ENCODE peak calls at places on chromosome 14, in ten cellular contexts. One of them, this sample, is unnamed.

GRCh38 chr14:29897181-29897580 is 30.5 kb downstream of the PRKD1 start:
- DNase-seq in pancreas: no peak
- DNase-seq in lower lobe of right lung: no peak
- DNase-seq in fibroblast of pulmonary artery: no peak
- DNase-seq in dorsolateral prefrontal cortex: no peak
- DNase-seq in BE2C: no peak
- DNase-seq in astrocyte of the spinal cord: no peak
- DNase-seq in kidney epithelial cell: no peak
- DNase-seq in osteoblast: no peak
- DNase-seq in AG04450: no peak
- DNase-seq in this sample: no peak

GRCh38 chr14:104047761-104048160 is 37.7 kb upstream of the ASPG start:
- DNase-seq in fibroblast of pulmonary artery: no peak
- DNase-seq in lower lobe of right lung: no peak
- DNase-seq in BE2C: no peak
- DNase-seq in dorsolateral prefrontal cortex: no peak
- DNase-seq in kidney epithelial cell: no peak
- DNase-seq in AG04450: no peak
- DNase-seq in astrocyte of the spinal cord: no peak
- DNase-seq in pancreas: no peak
- DNase-seq in osteoblast: no peak
- DNase-seq in this sample: no peak

GRCh38 chr14:73612339-73613045 is at the start of gene ACOT6:
- DNase-seq in BE2C: peak
- DNase-seq in pancreas: peak
- DNase-seq in dorsolateral prefrontal cortex: peak
- DNase-seq in kidney epithelial cell: peak
- DNase-seq in astrocyte of the spinal cord: peak
- DNase-seq in osteoblast: peak
- DNase-seq in lower lobe of right lung: peak
- DNase-seq in fibroblast of pulmonary artery: peak
- DNase-seq in AG04450: peak
- DNase-seq in this sample: no peak

GRCh38 chr14:21171128-21171527 is 15.3 kb upstream of the OR5AU1 start:
- DNase-seq in astrocyte of the spinal cord: no peak
- DNase-seq in AG04450: no peak
- DNase-seq in fibroblast of pulmonary artery: no peak
- DNase-seq in pancreas: no peak
- DNase-seq in osteoblast: no peak
- DNase-seq in BE2C: no peak
- DNase-seq in dorsolateral prefrontal cortex: no peak
- DNase-seq in kidney epithelial cell: no peak
- DNase-seq in lower lobe of right lung: no peak
- DNase-seq in this sample: no peak

GRCh38 chr14:100307215-100308111 is 1.2 kb upstream of the SLC25A29 start:
- DNase-seq in AG04450: no peak
- DNase-seq in BE2C: peak
- DNase-seq in astrocyte of the spinal cord: no peak
- DNase-seq in pancreas: no peak
- DNase-seq in osteoblast: peak
- DNase-seq in fibroblast of pulmonary artery: no peak
- DNase-seq in lower lobe of right lung: peak
- DNase-seq in kidney epithelial cell: no peak
- DNase-seq in dorsolateral prefrontal cortex: no peak
- DNase-seq in this sample: no peak

GRCh38 chr14:91154851-91155625 is 41.2 kb downstream of the DGLUCY start:
- DNase-seq in kidney epithelial cell: peak
- DNase-seq in fibroblast of pulmonary artery: peak
- DNase-seq in pancreas: peak
- DNase-seq in osteoblast: peak
- DNase-seq in dorsolateral prefrontal cortex: no peak
- DNase-seq in lower lobe of right lung: no peak
- DNase-seq in AG04450: peak
- DNase-seq in BE2C: peak
- DNase-seq in astrocyte of the spinal cord: peak
- DNase-seq in this sample: no peak

GRCh38 chr14:92362781-92363235 is 39.8 kb downstream of the SLC24A4 start:
- DNase-seq in astrocyte of the spinal cord: no peak
- DNase-seq in dorsolateral prefrontal cortex: no peak
- DNase-seq in osteoblast: peak
- DNase-seq in lower lobe of right lung: no peak
- DNase-seq in pancreas: no peak
- DNase-seq in BE2C: no peak
- DNase-seq in AG04450: no peak
- DNase-seq in fibroblast of pulmonary artery: peak
- DNase-seq in kidney epithelial cell: peak
- DNase-seq in this sample: no peak

GRCh38 chr14:29937116-29937515 is 9.5 kb upstream of the PRKD1 start:
- DNase-seq in astrocyte of the spinal cord: no peak
- DNase-seq in osteoblast: no peak
- DNase-seq in kidney epithelial cell: no peak
- DNase-seq in lower lobe of right lung: no peak
- DNase-seq in fibroblast of pulmonary artery: peak
- DNase-seq in BE2C: no peak
- DNase-seq in AG04450: no peak
- DNase-seq in pancreas: no peak
- DNase-seq in dorsolateral prefrontal cortex: no peak
- DNase-seq in this sample: no peak

GRCh38 chr14:50000215-50001145 is 107.6 kb downstream of the ARF6 start:
- DNase-seq in BE2C: peak
- DNase-seq in lower lobe of right lung: peak
- DNase-seq in dorsolateral prefrontal cortex: no peak
- DNase-seq in kidney epithelial cell: no peak
- DNase-seq in fibroblast of pulmonary artery: peak
- DNase-seq in astrocyte of the spinal cord: peak
- DNase-seq in pancreas: no peak
- DNase-seq in AG04450: no peak
- DNase-seq in osteoblast: peak
- DNase-seq in this sample: peak

GRCh38 chr14:62885451-62885850 is 159.8 kb downstream of the KCNH5 start:
- DNase-seq in dorsolateral prefrontal cortex: no peak
- DNase-seq in kidney epithelial cell: no peak
- DNase-seq in lower lobe of right lung: no peak
- DNase-seq in fibroblast of pulmonary artery: no peak
- DNase-seq in astrocyte of the spinal cord: no peak
- DNase-seq in osteoblast: no peak
- DNase-seq in BE2C: no peak
- DNase-seq in pancreas: no peak
- DNase-seq in AG04450: peak
- DNase-seq in this sample: no peak

GRCh38 chr14:23727566-23728335 is 91.6 kb downstream of the DHRS2 start:
- DNase-seq in kidney epithelial cell: peak
- DNase-seq in lower lobe of right lung: no peak
- DNase-seq in AG04450: no peak
- DNase-seq in astrocyte of the spinal cord: peak
- DNase-seq in osteoblast: peak
- DNase-seq in fibroblast of pulmonary artery: peak
- DNase-seq in pancreas: no peak
- DNase-seq in BE2C: no peak
- DNase-seq in dorsolateral prefrontal cortex: no peak
- DNase-seq in this sample: peak
- TF ChIP-seq CTCF in kidney epithelial cell: peak
- TF ChIP-seq CTCF in lower lobe of right lung: no peak
- TF ChIP-seq CTCF in AG04450: peak
- TF ChIP-seq CTCF in astrocyte of the spinal cord: peak
- TF ChIP-seq CTCF in osteoblast: peak
- TF ChIP-seq CTCF in fibroblast of pulmonary artery: peak
- TF ChIP-seq CTCF in pancreas: peak
- TF ChIP-seq CTCF in BE2C: peak
- TF ChIP-seq CTCF in dorsolateral prefrontal cortex: peak
- TF ChIP-seq CTCF in this sample: peak

GRCh38 chr14:105423488-105424195 is 4.0 kb downstream of the MTA1 start:
- DNase-seq in astrocyte of the spinal cord: no peak
- DNase-seq in fibroblast of pulmonary artery: no peak
- DNase-seq in BE2C: no peak
- DNase-seq in lower lobe of right lung: no peak
- DNase-seq in kidney epithelial cell: no peak
- DNase-seq in pancreas: no peak
- DNase-seq in AG04450: no peak
- DNase-seq in osteoblast: peak
- DNase-seq in dorsolateral prefrontal cortex: no peak
- DNase-seq in this sample: no peak

GRCh38 chr14:105422695-105423487 is 3.3 kb downstream of the MTA1 start:
- DNase-seq in astrocyte of the spinal cord: no peak
- DNase-seq in BE2C: peak
- DNase-seq in lower lobe of right lung: no peak
- DNase-seq in dorsolateral prefrontal cortex: no peak
- DNase-seq in fibroblast of pulmonary artery: no peak
- DNase-seq in kidney epithelial cell: no peak
- DNase-seq in osteoblast: peak
- DNase-seq in pancreas: no peak
- DNase-seq in AG04450: no peak
- DNase-seq in this sample: no peak

GRCh38 chr14:105420141-105420975 is 731 bp downstream of the MTA1 start:
- DNase-seq in pancreas: no peak
- DNase-seq in dorsolateral prefrontal cortex: no peak
- DNase-seq in AG04450: no peak
- DNase-seq in BE2C: no peak
- DNase-seq in osteoblast: peak
- DNase-seq in fibroblast of pulmonary artery: no peak
- DNase-seq in astrocyte of the spinal cord: no peak
- DNase-seq in lower lobe of right lung: no peak
- DNase-seq in kidney epithelial cell: no peak
- DNase-seq in this sample: no peak

GRCh38 chr14:105420976-105421674 is 1.5 kb downstream of the MTA1 start:
- DNase-seq in fibroblast of pulmonary artery: no peak
- DNase-seq in kidney epithelial cell: no peak
- DNase-seq in osteoblast: peak
- DNase-seq in lower lobe of right lung: no peak
- DNase-seq in BE2C: no peak
- DNase-seq in AG04450: no peak
- DNase-seq in astrocyte of the spinal cord: no peak
- DNase-seq in dorsolateral prefrontal cortex: no peak
- DNase-seq in pancreas: no peak
- DNase-seq in this sample: no peak

GRCh38 chr14:105421723-105422615 is 2.3 kb downstream of the MTA1 start:
- DNase-seq in lower lobe of right lung: no peak
- DNase-seq in AG04450: no peak
- DNase-seq in kidney epithelial cell: no peak
- DNase-seq in BE2C: no peak
- DNase-seq in dorsolateral prefrontal cortex: no peak
- DNase-seq in fibroblast of pulmonary artery: no peak
- DNase-seq in pancreas: no peak
- DNase-seq in osteoblast: peak
- DNase-seq in astrocyte of the spinal cord: no peak
- DNase-seq in this sample: no peak
- H3K4me3 ChIP-seq in lower lobe of right lung: no peak
- H3K4me3 ChIP-seq in AG04450: peak
- H3K4me3 ChIP-seq in kidney epithelial cell: no peak
- H3K4me3 ChIP-seq in BE2C: peak
- H3K4me3 ChIP-seq in dorsolateral prefrontal cortex: peak
- H3K4me3 ChIP-seq in fibroblast of pulmonary artery: peak
- H3K4me3 ChIP-seq in pancreas: no peak
- H3K4me3 ChIP-seq in osteoblast: peak
- H3K4me3 ChIP-seq in astrocyte of the spinal cord: no peak
- H3K4me3 ChIP-seq in this sample: peak

GRCh38 chr14:61262082-61262481 is 19.1 kb downstream of the TMEM30B start:
- DNase-seq in pancreas: no peak
- DNase-seq in BE2C: no peak
- DNase-seq in lower lobe of right lung: no peak
- DNase-seq in fibroblast of pulmonary artery: no peak
- DNase-seq in dorsolateral prefrontal cortex: no peak
- DNase-seq in astrocyte of the spinal cord: no peak
- DNase-seq in kidney epithelial cell: no peak
- DNase-seq in osteoblast: no peak
- DNase-seq in AG04450: no peak
- DNase-seq in this sample: no peak

GRCh38 chr14:61264022-61264571 is 17.0 kb downstream of the TMEM30B start:
- DNase-seq in fibroblast of pulmonary artery: no peak
- DNase-seq in kidney epithelial cell: no peak
- DNase-seq in pancreas: no peak
- DNase-seq in dorsolateral prefrontal cortex: no peak
- DNase-seq in astrocyte of the spinal cord: no peak
- DNase-seq in osteoblast: no peak
- DNase-seq in lower lobe of right lung: no peak
- DNase-seq in AG04450: no peak
- DNase-seq in BE2C: no peak
- DNase-seq in this sample: no peak

GRCh38 chr14:61266436-61267220 is 14.5 kb downstream of the TMEM30B start:
- DNase-seq in lower lobe of right lung: no peak
- DNase-seq in pancreas: no peak
- DNase-seq in kidney epithelial cell: no peak
- DNase-seq in astrocyte of the spinal cord: no peak
- DNase-seq in dorsolateral prefrontal cortex: no peak
- DNase-seq in osteoblast: no peak
- DNase-seq in BE2C: no peak
- DNase-seq in fibroblast of pulmonary artery: no peak
- DNase-seq in AG04450: no peak
- DNase-seq in this sample: no peak

GRCh38 chr14:61267336-61267735 is 13.8 kb downstream of the TMEM30B start:
- DNase-seq in kidney epithelial cell: no peak
- DNase-seq in fibroblast of pulmonary artery: no peak
- DNase-seq in lower lobe of right lung: no peak
- DNase-seq in BE2C: no peak
- DNase-seq in dorsolateral prefrontal cortex: no peak
- DNase-seq in astrocyte of the spinal cord: no peak
- DNase-seq in AG04450: no peak
- DNase-seq in osteoblast: no peak
- DNase-seq in pancreas: no peak
- DNase-seq in this sample: no peak

DNA sequence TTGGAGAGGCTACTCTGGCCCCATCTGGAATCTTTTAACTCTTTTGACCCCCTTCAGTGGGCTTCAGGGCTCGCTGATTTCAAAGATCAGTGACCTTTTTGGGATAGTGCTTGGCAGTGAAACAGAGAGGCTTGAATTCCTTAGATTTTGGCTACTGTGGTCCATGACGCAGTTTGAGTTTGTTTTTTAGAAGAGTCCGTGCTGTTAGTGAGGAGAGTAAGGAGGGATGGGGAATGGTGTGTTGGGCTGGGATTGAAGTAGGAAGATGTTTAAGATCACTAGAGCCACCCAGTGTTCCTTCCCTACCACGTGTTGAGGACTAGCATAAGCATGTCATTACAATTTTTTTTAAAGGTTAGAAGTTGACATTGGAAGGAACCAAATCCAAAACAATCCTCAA is 16.4 kb downstream of the TMEM30B start:
- DNase-seq in dorsolateral prefrontal cortex: no peak
- DNase-seq in AG04450: no peak
- DNase-seq in kidney epithelial cell: no peak
- DNase-seq in astrocyte of the spinal cord: no peak
- DNase-seq in BE2C: no peak
- DNase-seq in pancreas: no peak
- DNase-seq in osteoblast: no peak
- DNase-seq in fibroblast of pulmonary artery: no peak
- DNase-seq in lower lobe of right lung: no peak
- DNase-seq in this sample: no peak
- TF ChIP-seq CTCF in dorsolateral prefrontal cortex: no peak
- TF ChIP-seq CTCF in AG04450: no peak
- TF ChIP-seq CTCF in kidney epithelial cell: no peak
- TF ChIP-seq CTCF in astrocyte of the spinal cord: no peak
- TF ChIP-seq CTCF in BE2C: no peak
- TF ChIP-seq CTCF in pancreas: no peak
- TF ChIP-seq CTCF in osteoblast: no peak
- TF ChIP-seq CTCF in fibroblast of pulmonary artery: no peak
- TF ChIP-seq CTCF in lower lobe of right lung: no peak
- TF ChIP-seq CTCF in this sample: no peak

DNA sequence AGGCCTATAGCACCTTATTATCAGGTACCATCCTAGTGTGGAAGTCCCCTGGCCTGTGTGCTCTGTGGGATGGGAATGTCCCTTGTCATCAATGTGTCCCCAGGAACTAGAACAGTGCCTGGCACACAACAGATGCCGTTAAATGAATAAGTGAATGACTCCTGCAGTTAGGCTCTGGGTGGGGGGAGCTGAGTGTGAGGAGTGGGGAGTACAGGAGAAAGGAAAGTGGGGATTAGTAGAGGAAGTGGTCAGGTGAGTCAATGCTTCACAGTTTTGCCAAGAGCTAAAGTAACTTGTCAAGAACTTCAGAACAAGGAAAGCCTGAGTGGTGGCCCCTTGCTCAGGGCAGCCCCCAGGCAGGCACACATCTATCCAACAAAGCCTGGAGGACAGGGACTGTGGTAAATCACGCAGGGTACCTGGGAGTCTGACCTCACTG is 33.4 kb downstream of the DAD1 start:
- DNase-seq in astrocyte of the spinal cord: no peak
- DNase-seq in pancreas: no peak
- DNase-seq in osteoblast: peak
- DNase-seq in dorsolateral prefrontal cortex: no peak
- DNase-seq in lower lobe of right lung: no peak
- DNase-seq in BE2C: no peak
- DNase-seq in fibroblast of pulmonary artery: no peak
- DNase-seq in AG04450: no peak
- DNase-seq in kidney epithelial cell: no peak
- DNase-seq in this sample: no peak
- H3K4me3 ChIP-seq in astrocyte of the spinal cord: no peak
- H3K4me3 ChIP-seq in pancreas: no peak
- H3K4me3 ChIP-seq in osteoblast: no peak
- H3K4me3 ChIP-seq in dorsolateral prefrontal cortex: no peak
- H3K4me3 ChIP-seq in lower lobe of right lung: no peak
- H3K4me3 ChIP-seq in BE2C: no peak
- H3K4me3 ChIP-seq in fibroblast of pulmonary artery: no peak
- H3K4me3 ChIP-seq in AG04450: no peak
- H3K4me3 ChIP-seq in kidney epithelial cell: no peak
- H3K4me3 ChIP-seq in this sample: no peak